ENCODE peak calls at places on chromosomes 16 and 17, in ten cellular contexts. J is ovary, B is tibial nerve, P is H1, Z is gastrocnemius medialis, Y is adrenal gland, V is sigmoid colon, R is stomach, T is A549, C is esophagus muscularis mucosa. E is an unnamed sample. For H3K9me3, the result is how much of the 10 kb centered on the place peaks cover.

GRCh38 chr17:51322390-51323029 is 62.2 kb downstream of the UTP18 start:
- DNase-seq in J (no peak), B (no peak), P (no peak), Z (no peak), Y (no peak), V (no peak), R (no peak), T (peak), C (no peak), E (no peak)

GRCh38 chr17:13753151-13753550 is 151.4 kb upstream of the HS3ST3A1 start:
- DNase-seq in J (no peak), B (no peak), P (no peak), Z (no peak), Y (no peak), V (no peak), R (no peak), T (no peak), C (no peak), E (no peak)

GRCh38 chr16:86716649-86717048 is 138.3 kb downstream of the FOXL1 start:
- DNase-seq in J (no peak), B (no peak), P (no peak), Z (no peak), Y (no peak), V (no peak), R (no peak), T (no peak), C (no peak), E (no peak)

GRCh38 chr16:85385463-85386331 is 227.4 kb upstream of the GSE1 start:
- DNase-seq in J (no peak), B (no peak), P (peak), Z (no peak), Y (peak), V (peak), R (no peak), T (no peak), C (no peak), E (no peak)

GRCh38 chr16:49586466-49586865 is 212.9 kb downstream of the C16orf78 start:
- DNase-seq in J (no peak), B (no peak), P (no peak), Z (no peak), Y (no peak), V (no peak), R (no peak), T (no peak), C (no peak), E (no peak)

GRCh38 chr17:74746922-74747321 is 1.5 kb upstream of the NHERF1 start:
- DNase-seq in J (no peak), B (no peak), P (no peak), Z (no peak), Y (peak), V (peak), R (no peak), T (no peak), C (no peak), E (no peak)

GRCh38 chr17:77322534-77323412 is 182.0 kb downstream of the SEC14L1 start:
- DNase-seq in J (peak), B (peak), P (no peak), Z (peak), Y (peak), V (peak), R (peak), T (peak), C (no peak), E (no peak)

GRCh38 chr17:18230288-18231141 is 5.1 kb downstream of the LLGL1 start:
- DNase-seq in J (no peak), B (no peak), P (no peak), Z (no peak), Y (no peak), V (no peak), R (no peak), T (no peak), C (no peak), E (no peak)

GRCh38 chr17:57674894-57675293 is 70.2 kb downstream of the CCDC182 start:
- DNase-seq in J (no peak), B (no peak), P (no peak), Z (no peak), Y (no peak), V (no peak), R (no peak), T (no peak), C (no peak), E (no peak)

GRCh38 chr17:951388-952132 is 28.0 kb downstream of the NXN start:
- DNase-seq in J (no peak), B (no peak), P (peak), Z (no peak), Y (peak), V (peak), R (no peak), T (peak), C (no peak), E (no peak)

GRCh38 chr17:61073799-61074513 is 325.7 kb upstream of the TBX2 start:
- DNase-seq in J (no peak), B (no peak), P (no peak), Z (no peak), Y (no peak), V (no peak), R (no peak), T (no peak), C (no peak), E (no peak)

GRCh38 chr16:20401475-20402016 is 3.0 kb downstream of the PDILT start:
- DNase-seq in J (no peak), B (no peak), P (no peak), Z (no peak), Y (no peak), V (no peak), R (peak), T (no peak), C (no peak), E (no peak)

GRCh38 chr17:17557796-17558195 is 33.7 kb downstream of the PEMT start:
- DNase-seq in J (no peak), B (no peak), P (no peak), Z (peak), Y (no peak), V (no peak), R (peak), T (no peak), C (no peak), E (no peak)

GRCh38 chr16:49599281-49599680 is 225.7 kb downstream of the C16orf78 start:
- DNase-seq in J (no peak), B (no peak), P (peak), Z (no peak), Y (no peak), V (peak), R (peak), T (no peak), C (no peak), E (no peak)

GRCh38 chr16:85639529-85640253 is 26.6 kb downstream of the GSE1 start:
- DNase-seq in J (no peak), B (no peak), P (no peak), Z (peak), Y (peak), V (peak), R (peak), T (no peak), C (no peak), E (no peak)

GRCh38 chr17:64328036-64328874 is 62.4 kb downstream of the PECAM1 start:
- DNase-seq in J (no peak), B (no peak), P (no peak), Z (no peak), Y (no peak), V (no peak), R (no peak), T (no peak), C (no peak), E (no peak)

GRCh38 chr17:42111265-42111636 is 1.3 kb downstream of the DHX58 start:
- DNase-seq in J (no peak), B (no peak), P (no peak), Z (no peak), Y (no peak), V (no peak), R (no peak), T (no peak), C (no peak), E (no peak)

GRCh38 chr16:83842291-83842690 is 34.5 kb downstream of the HSBP1 start:
- DNase-seq in J (no peak), B (no peak), P (no peak), Z (no peak), Y (no peak), V (peak), R (no peak), T (no peak), C (no peak), E (no peak)

GRCh38 chr17:76089680-76090516 is 10.9 kb downstream of the ZACN start:
- DNase-seq in J (no peak), B (no peak), P (no peak), Z (no peak), Y (no peak), V (peak), R (no peak), T (no peak), C (no peak), E (no peak)

GRCh38 chr17:49523706-49524472 is 28.8 kb downstream of the NGFR start:
- DNase-seq in J (no peak), B (no peak), P (peak), Z (no peak), Y (no peak), V (no peak), R (peak), T (no peak), C (no peak), E (no peak)

GRCh38 chr17:75240394-75241142 is 20.8 kb downstream of the GGA3 start:
- DNase-seq in J (no peak), B (no peak), P (peak), Z (no peak), Y (peak), V (no peak), R (no peak), T (peak), C (no peak), E (no peak)

GRCh38 chr16:6725634-6726331 is 606.9 kb upstream of the RBFOX1 start:
- DNase-seq in J (no peak), B (peak), P (no peak), Z (no peak), Y (no peak), V (no peak), R (no peak), T (no peak), C (no peak), E (no peak)

GRCh38 chr16:85460983-85461813 is 151.9 kb upstream of the GSE1 start:
- DNase-seq in J (peak), B (no peak), P (no peak), Z (no peak), Y (peak), V (no peak), R (no peak), T (peak), C (no peak), E (no peak)

GRCh38 chr16:85986931-85987749 is 88.2 kb downstream of the IRF8 start:
- DNase-seq in J (no peak), B (no peak), P (peak), Z (no peak), Y (no peak), V (peak), R (no peak), T (no peak), C (no peak), E (no peak)

GRCh38 chr16:71626018-71626857 is at the start of gene MARVELD3:
- DNase-seq in J (peak), B (no peak), P (peak), Z (no peak), Y (peak), V (no peak), R (peak), T (peak), C (no peak), E (no peak)

GRCh38 chr16:81523387-81524115 is 78.9 kb downstream of the CMIP start:
- DNase-seq in J (peak), B (no peak), P (no peak), Z (no peak), Y (peak), V (no peak), R (peak), T (peak), C (no peak), E (no peak)

GRCh38 chr16:24151482-24151939 is 104.6 kb upstream of the CACNG3 start:
- DNase-seq in J (no peak), B (no peak), P (no peak), Z (no peak), Y (no peak), V (no peak), R (no peak), T (no peak), C (no peak), E (no peak)

GRCh38 chr16:57471209-57471608 is 8.7 kb downstream of the POLR2C start:
- DNase-seq in J (no peak), B (no peak), P (no peak), Z (no peak), Y (no peak), V (no peak), R (no peak), T (no peak), C (no peak), E (no peak)

GRCh38 chr16:57473176-57473840 is 10.8 kb downstream of the POLR2C start:
- DNase-seq in J (no peak), B (no peak), P (no peak), Z (no peak), Y (no peak), V (no peak), R (no peak), T (no peak), C (no peak), E (no peak)

GRCh38 chr16:57473906-57474305 is 11.4 kb downstream of the POLR2C start:
- DNase-seq in J (no peak), B (no peak), P (no peak), Z (no peak), Y (no peak), V (no peak), R (no peak), T (no peak), C (no peak), E (no peak)

GRCh38 chr16:57471852-57472664 is 9.6 kb downstream of the POLR2C start:
- DNase-seq in J (no peak), B (no peak), P (peak), Z (no peak), Y (no peak), V (no peak), R (no peak), T (peak), C (no peak), E (no peak)

DNA sequence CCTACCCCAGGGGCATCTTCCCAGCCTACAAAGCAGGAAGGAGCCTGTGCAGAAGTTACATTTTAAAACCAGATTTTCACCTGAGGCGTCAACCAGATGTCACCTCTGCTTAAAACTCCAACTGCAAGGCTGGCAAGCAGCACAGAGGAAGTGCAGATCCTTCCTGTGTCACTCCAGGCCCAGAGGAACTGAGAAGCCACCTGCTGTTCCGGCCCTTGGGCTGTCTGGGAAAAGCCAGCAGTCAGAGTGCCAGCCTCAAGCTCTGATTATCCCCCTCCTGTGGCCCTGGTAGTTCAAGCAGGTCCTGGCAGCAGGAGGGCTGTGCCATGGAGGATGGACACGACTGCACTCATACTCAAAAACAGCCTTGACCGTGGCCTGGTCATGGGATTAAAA is 10.2 kb downstream of the POLR2C start:
- DNase-seq in J (no peak), B (no peak), P (peak), Z (no peak), Y (no peak), V (no peak), R (no peak), T (no peak), C (no peak), E (no peak)
- TF ChIP-seq POLR2A in J (no peak), B (no peak), P (no peak), Z (no peak), Y (no peak), V (no peak), R (no peak), T (no peak), C (no peak), E (no peak)

GRCh38 chr16:35731341-35732040 is 2272.1 kb downstream of the TP53TG3F start:
- DNase-seq in J (no peak), B (no peak), P (no peak), Z (no peak), Y (no peak), V (no peak), R (no peak), T (no peak), C (peak), E (peak)

GRCh38 chr16:35724551-35724950 is 2265.1 kb downstream of the TP53TG3F start:
- DNase-seq in J (no peak), B (no peak), P (no peak), Z (no peak), Y (no peak), V (no peak), R (no peak), T (no peak), C (peak), E (no peak)

GRCh38 chr16:35730251-35730650 is 2270.8 kb downstream of the TP53TG3F start:
- DNase-seq in J (no peak), B (no peak), P (no peak), Z (no peak), Y (no peak), V (no peak), R (no peak), T (no peak), C (peak), E (peak)

GRCh38 chr16:35725949-35726348 is 2266.5 kb downstream of the TP53TG3F start:
- DNase-seq in J (no peak), B (no peak), P (no peak), Z (no peak), Y (no peak), V (no peak), R (no peak), T (no peak), C (peak), E (no peak)
- H3K9me3 ChIP-seq in J (under half), B (under half), P (half or more), Z (under half), Y (under half), V (under half), R (under half), T (under half), C (under half), E (under half)

DNA sequence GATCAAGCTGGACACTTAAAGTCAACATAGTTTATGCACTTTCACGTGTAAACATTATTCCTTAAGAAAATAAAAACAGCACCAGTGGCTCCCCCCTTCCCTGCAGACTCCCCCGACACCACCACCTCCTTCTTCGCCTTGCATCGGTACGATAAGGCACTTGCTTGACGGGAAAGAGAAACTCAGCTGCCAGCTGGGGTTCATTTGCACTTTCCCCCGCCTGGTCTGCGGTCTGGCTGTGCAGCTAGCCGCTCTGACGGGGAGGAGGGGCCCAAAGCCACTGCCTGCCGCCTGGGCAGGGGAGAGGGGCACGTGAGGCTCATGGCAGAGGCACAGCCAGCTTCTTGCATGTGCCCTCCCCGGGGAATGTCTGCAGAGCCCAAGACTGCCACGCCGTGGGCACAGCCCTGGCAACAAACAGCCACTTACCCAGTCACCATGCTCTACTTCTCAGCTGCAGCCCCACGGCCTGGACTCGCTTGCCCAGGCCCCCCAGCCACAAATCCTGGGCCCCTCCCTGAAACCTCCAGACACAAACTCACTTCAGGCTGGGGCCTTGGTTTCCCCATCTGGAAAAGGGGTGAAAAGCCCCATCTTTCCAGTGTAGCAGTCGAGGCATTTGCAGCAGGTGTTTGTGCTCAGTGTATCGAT is 16.5 kb upstream of the PRM1 start:
- DNase-seq in J (peak), B (peak), P (peak), Z (peak), Y (peak), V (peak), R (peak), T (no peak), C (no peak), E (no peak)
- TF ChIP-seq POLR2A in J (no peak), B (no peak), P (no peak), Z (no peak), Y (no peak), V (no peak), R (no peak), T (no peak), C (no peak), E (no peak)

GRCh38 chr16:35480988-35481387 is 2021.6 kb downstream of the TP53TG3F start:
- DNase-seq in J (no peak), B (no peak), P (no peak), Z (no peak), Y (no peak), V (no peak), R (no peak), T (no peak), C (no peak), E (no peak)
- H3K9me3 ChIP-seq in J (under half), B (under half), P (half or more), Z (under half), Y (under half), V (under half), R (under half), T (under half), C (under half), E (under half)

DNA sequence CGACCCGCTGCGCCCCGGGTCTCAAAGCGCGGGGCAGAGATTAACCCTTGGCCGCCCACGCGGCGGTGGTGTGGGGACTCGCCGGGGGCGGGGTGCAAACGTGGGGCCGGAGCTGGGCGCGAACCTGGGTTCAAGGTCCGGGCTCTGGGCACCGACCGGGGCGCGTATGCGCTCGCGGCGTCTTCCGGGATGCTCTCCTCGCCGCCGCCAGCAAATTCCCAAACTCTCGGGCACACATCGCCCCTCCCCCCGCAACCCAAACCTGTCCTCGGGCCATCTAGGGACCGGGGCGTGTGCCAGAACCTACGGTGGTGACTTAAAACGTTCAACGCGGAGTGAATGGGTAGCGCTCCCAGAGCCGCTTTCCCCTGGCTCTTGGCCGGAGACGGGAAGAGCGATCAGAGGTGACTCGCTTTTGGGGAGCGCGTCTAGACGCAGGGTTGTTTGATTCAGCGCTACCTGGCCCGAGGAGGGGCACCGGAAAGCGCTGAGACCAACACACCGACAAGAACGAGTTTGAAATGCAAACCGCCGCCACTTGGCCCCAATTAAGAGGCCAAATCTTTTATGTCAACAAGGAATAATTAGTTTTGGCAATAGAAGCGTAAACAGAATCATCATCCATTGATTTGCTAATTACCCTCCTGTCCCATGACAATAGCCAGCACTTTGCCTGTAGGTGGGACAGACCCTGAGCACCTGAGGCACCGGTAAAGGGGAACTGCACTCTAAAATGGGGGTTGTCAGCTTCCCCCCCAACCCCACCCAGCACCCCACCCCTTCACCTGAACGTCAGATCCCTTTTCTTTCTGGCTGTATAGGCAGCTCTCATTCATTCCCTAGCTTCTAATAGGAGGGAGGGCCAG is 46.2 kb downstream of the WNT3 start:
- DNase-seq in J (no peak), B (no peak), P (peak), Z (no peak), Y (peak), V (no peak), R (peak), T (peak), C (no peak), E (no peak)
- TF ChIP-seq POLR2A in J (no peak), B (no peak), P (no peak), Z (no peak), Y (no peak), V (no peak), R (no peak), T (peak), C (no peak), E (no peak)

GRCh38 chr17:70345061-70345460 is 175.7 kb downstream of the KCNJ2 start:
- DNase-seq in J (no peak), B (no peak), P (no peak), Z (no peak), Y (no peak), V (no peak), R (no peak), T (no peak), C (no peak), E (no peak)
- H3K9me3 ChIP-seq in J (under half), B (under half), P (under half), Z (under half), Y (under half), V (under half), R (under half), T (under half), C (under half), E (under half)

E was measured in vagina.